ENCODE peak calls at places on chromosomes 4 and X, in ten cellular contexts. One of them, this sample, is unnamed.

GRCh38 chr4:149248191-149248590 is 567.5 kb downstream of the IQCM start:
- DNase-seq in mucosa of descending colon: no peak
- DNase-seq in GM20000: no peak
- DNase-seq in HepG2: no peak
- DNase-seq in pancreas: no peak
- DNase-seq in GM23338: no peak
- DNase-seq in foreskin fibroblast: no peak
- DNase-seq in kidney: no peak
- DNase-seq in MCF 10A: no peak
- DNase-seq in activated CD8-positive, alpha-beta T cell treated with anti-CD3 and anti-CD28 coated beads for 36 hours: no peak
- DNase-seq in this sample: no peak

GRCh38 chr4:4415107-4415805 is 28.4 kb downstream of the NSG1 start:
- DNase-seq in mucosa of descending colon: no peak
- DNase-seq in GM20000: no peak
- DNase-seq in HepG2: no peak
- DNase-seq in pancreas: no peak
- DNase-seq in GM23338: no peak
- DNase-seq in foreskin fibroblast: no peak
- DNase-seq in kidney: peak
- DNase-seq in MCF 10A: no peak
- DNase-seq in activated CD8-positive, alpha-beta T cell treated with anti-CD3 and anti-CD28 coated beads for 36 hours: no peak
- DNase-seq in this sample: no peak

GRCh38 chrX:17597836-17598434 is 139.4 kb upstream of the SCML1 start:
- DNase-seq in mucosa of descending colon: peak
- DNase-seq in GM20000: no peak
- DNase-seq in HepG2: no peak
- DNase-seq in pancreas: peak
- DNase-seq in GM23338: no peak
- DNase-seq in foreskin fibroblast: peak
- DNase-seq in kidney: peak
- DNase-seq in MCF 10A: peak
- DNase-seq in activated CD8-positive, alpha-beta T cell treated with anti-CD3 and anti-CD28 coated beads for 36 hours: no peak
- DNase-seq in this sample: no peak

GRCh38 chr4:119656986-119657635 is 28.5 kb upstream of the PDE5A start:
- DNase-seq in mucosa of descending colon: no peak
- DNase-seq in GM20000: no peak
- DNase-seq in HepG2: no peak
- DNase-seq in pancreas: no peak
- DNase-seq in GM23338: no peak
- DNase-seq in foreskin fibroblast: peak
- DNase-seq in kidney: no peak
- DNase-seq in MCF 10A: peak
- DNase-seq in activated CD8-positive, alpha-beta T cell treated with anti-CD3 and anti-CD28 coated beads for 36 hours: no peak
- DNase-seq in this sample: no peak

GRCh38 chrX:11137543-11138139 is 26.5 kb downstream of the HCCS start:
- DNase-seq in mucosa of descending colon: peak
- DNase-seq in GM20000: peak
- DNase-seq in HepG2: peak
- DNase-seq in pancreas: no peak
- DNase-seq in GM23338: peak
- DNase-seq in foreskin fibroblast: peak
- DNase-seq in kidney: no peak
- DNase-seq in MCF 10A: peak
- DNase-seq in activated CD8-positive, alpha-beta T cell treated with anti-CD3 and anti-CD28 coated beads for 36 hours: no peak
- DNase-seq in this sample: no peak

GRCh38 chr4:128191115-128191897 is 96.3 kb downstream of the PGRMC2 start:
- DNase-seq in mucosa of descending colon: peak
- DNase-seq in GM20000: peak
- DNase-seq in HepG2: peak
- DNase-seq in pancreas: peak
- DNase-seq in GM23338: peak
- DNase-seq in foreskin fibroblast: peak
- DNase-seq in kidney: no peak
- DNase-seq in MCF 10A: peak
- DNase-seq in activated CD8-positive, alpha-beta T cell treated with anti-CD3 and anti-CD28 coated beads for 36 hours: peak
- DNase-seq in this sample: peak

GRCh38 chr4:179110816-179111215 is 1668.6 kb upstream of the AGA start:
- DNase-seq in mucosa of descending colon: no peak
- DNase-seq in GM20000: no peak
- DNase-seq in HepG2: no peak
- DNase-seq in pancreas: no peak
- DNase-seq in GM23338: no peak
- DNase-seq in foreskin fibroblast: no peak
- DNase-seq in kidney: no peak
- DNase-seq in MCF 10A: no peak
- DNase-seq in activated CD8-positive, alpha-beta T cell treated with anti-CD3 and anti-CD28 coated beads for 36 hours: no peak
- DNase-seq in this sample: no peak

GRCh38 chrX:5876984-5877655 is 351.5 kb downstream of the NLGN4X start:
- DNase-seq in mucosa of descending colon: peak
- DNase-seq in GM20000: no peak
- DNase-seq in HepG2: peak
- DNase-seq in pancreas: peak
- DNase-seq in GM23338: peak
- DNase-seq in foreskin fibroblast: peak
- DNase-seq in kidney: no peak
- DNase-seq in MCF 10A: no peak
- DNase-seq in activated CD8-positive, alpha-beta T cell treated with anti-CD3 and anti-CD28 coated beads for 36 hours: no peak
- DNase-seq in this sample: no peak

GRCh38 chr4:139675651-139676050 is 10.0 kb downstream of the MGST2 start:
- DNase-seq in mucosa of descending colon: no peak
- DNase-seq in GM20000: no peak
- DNase-seq in HepG2: peak
- DNase-seq in pancreas: no peak
- DNase-seq in GM23338: no peak
- DNase-seq in foreskin fibroblast: peak
- DNase-seq in kidney: no peak
- DNase-seq in MCF 10A: peak
- DNase-seq in activated CD8-positive, alpha-beta T cell treated with anti-CD3 and anti-CD28 coated beads for 36 hours: no peak
- DNase-seq in this sample: no peak

GRCh38 chr4:164204434-164204833 is 549.5 kb upstream of the SMIM31 start:
- DNase-seq in mucosa of descending colon: no peak
- DNase-seq in GM20000: no peak
- DNase-seq in HepG2: peak
- DNase-seq in pancreas: no peak
- DNase-seq in GM23338: peak
- DNase-seq in foreskin fibroblast: no peak
- DNase-seq in kidney: no peak
- DNase-seq in MCF 10A: peak
- DNase-seq in activated CD8-positive, alpha-beta T cell treated with anti-CD3 and anti-CD28 coated beads for 36 hours: no peak
- DNase-seq in this sample: no peak

GRCh38 chr4:15875663-15876460 is 62.7 kb downstream of the FGFBP1 start:
- DNase-seq in mucosa of descending colon: no peak
- DNase-seq in GM20000: no peak
- DNase-seq in HepG2: no peak
- DNase-seq in pancreas: no peak
- DNase-seq in GM23338: no peak
- DNase-seq in foreskin fibroblast: no peak
- DNase-seq in kidney: no peak
- DNase-seq in MCF 10A: no peak
- DNase-seq in activated CD8-positive, alpha-beta T cell treated with anti-CD3 and anti-CD28 coated beads for 36 hours: no peak
- DNase-seq in this sample: no peak

GRCh38 chr4:153773236-153773690 is 13.4 kb upstream of the RNF175 start:
- DNase-seq in mucosa of descending colon: no peak
- DNase-seq in GM20000: no peak
- DNase-seq in HepG2: no peak
- DNase-seq in pancreas: no peak
- DNase-seq in GM23338: peak
- DNase-seq in foreskin fibroblast: peak
- DNase-seq in kidney: no peak
- DNase-seq in MCF 10A: peak
- DNase-seq in activated CD8-positive, alpha-beta T cell treated with anti-CD3 and anti-CD28 coated beads for 36 hours: no peak
- DNase-seq in this sample: no peak

GRCh38 chr4:107757860-107758476 is 37.9 kb upstream of the PAPSS1 start:
- DNase-seq in mucosa of descending colon: no peak
- DNase-seq in GM20000: peak
- DNase-seq in HepG2: peak
- DNase-seq in pancreas: no peak
- DNase-seq in GM23338: peak
- DNase-seq in foreskin fibroblast: peak
- DNase-seq in kidney: no peak
- DNase-seq in MCF 10A: peak
- DNase-seq in activated CD8-positive, alpha-beta T cell treated with anti-CD3 and anti-CD28 coated beads for 36 hours: no peak
- DNase-seq in this sample: no peak
- TF ChIP-seq CTCF in mucosa of descending colon: peak
- TF ChIP-seq CTCF in GM20000: no peak
- TF ChIP-seq CTCF in HepG2: no peak
- TF ChIP-seq CTCF in pancreas: peak
- TF ChIP-seq CTCF in GM23338: peak
- TF ChIP-seq CTCF in foreskin fibroblast: peak
- TF ChIP-seq CTCF in kidney: peak
- TF ChIP-seq CTCF in MCF 10A: peak
- TF ChIP-seq CTCF in activated CD8-positive, alpha-beta T cell treated with anti-CD3 and anti-CD28 coated beads for 36 hours: peak
- TF ChIP-seq CTCF in this sample: peak

DNA sequence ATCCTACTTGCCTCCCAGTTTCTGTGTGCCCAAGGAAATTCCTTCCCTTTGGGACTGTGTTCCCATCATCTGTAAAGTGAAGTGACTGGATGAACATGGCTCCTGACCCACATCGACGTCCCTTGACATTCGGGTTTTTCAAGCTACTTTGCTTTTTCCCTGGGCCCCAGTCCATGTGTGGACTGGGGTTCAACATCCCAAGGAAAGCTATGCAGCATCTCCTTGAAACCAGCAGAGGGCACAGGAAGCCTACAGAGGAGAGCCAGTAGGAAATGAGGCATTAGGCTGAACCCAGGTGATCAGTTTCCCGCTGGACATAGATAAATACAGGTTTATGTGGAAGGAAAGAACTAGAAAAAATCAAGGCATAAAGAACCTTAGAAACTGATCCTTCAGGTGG is 145.1 kb upstream of the ARHGEF9 start:
- DNase-seq in mucosa of descending colon: no peak
- DNase-seq in GM20000: no peak
- DNase-seq in HepG2: no peak
- DNase-seq in pancreas: peak
- DNase-seq in GM23338: peak
- DNase-seq in foreskin fibroblast: peak
- DNase-seq in kidney: no peak
- DNase-seq in MCF 10A: peak
- DNase-seq in activated CD8-positive, alpha-beta T cell treated with anti-CD3 and anti-CD28 coated beads for 36 hours: no peak
- DNase-seq in this sample: no peak
- TF ChIP-seq CTCF in mucosa of descending colon: no peak
- TF ChIP-seq CTCF in GM20000: no peak
- TF ChIP-seq CTCF in HepG2: no peak
- TF ChIP-seq CTCF in pancreas: peak
- TF ChIP-seq CTCF in GM23338: peak
- TF ChIP-seq CTCF in foreskin fibroblast: peak
- TF ChIP-seq CTCF in kidney: no peak
- TF ChIP-seq CTCF in MCF 10A: peak
- TF ChIP-seq CTCF in activated CD8-positive, alpha-beta T cell treated with anti-CD3 and anti-CD28 coated beads for 36 hours: no peak
- TF ChIP-seq CTCF in this sample: no peak

GRCh38 chr4:144574004-144574403 is 72.0 kb upstream of the HHIP start:
- DNase-seq in mucosa of descending colon: no peak
- DNase-seq in GM20000: no peak
- DNase-seq in HepG2: no peak
- DNase-seq in pancreas: no peak
- DNase-seq in GM23338: no peak
- DNase-seq in foreskin fibroblast: no peak
- DNase-seq in kidney: no peak
- DNase-seq in MCF 10A: no peak
- DNase-seq in activated CD8-positive, alpha-beta T cell treated with anti-CD3 and anti-CD28 coated beads for 36 hours: no peak
- DNase-seq in this sample: no peak

GRCh38 chr4:144574509-144574908 is 71.4 kb upstream of the HHIP start:
- DNase-seq in mucosa of descending colon: no peak
- DNase-seq in GM20000: no peak
- DNase-seq in HepG2: no peak
- DNase-seq in pancreas: no peak
- DNase-seq in GM23338: no peak
- DNase-seq in foreskin fibroblast: no peak
- DNase-seq in kidney: no peak
- DNase-seq in MCF 10A: no peak
- DNase-seq in activated CD8-positive, alpha-beta T cell treated with anti-CD3 and anti-CD28 coated beads for 36 hours: no peak
- DNase-seq in this sample: no peak

GRCh38 chr4:144578681-144579080 is 67.3 kb upstream of the HHIP start:
- DNase-seq in mucosa of descending colon: no peak
- DNase-seq in GM20000: no peak
- DNase-seq in HepG2: no peak
- DNase-seq in pancreas: no peak
- DNase-seq in GM23338: no peak
- DNase-seq in foreskin fibroblast: peak
- DNase-seq in kidney: no peak
- DNase-seq in MCF 10A: no peak
- DNase-seq in activated CD8-positive, alpha-beta T cell treated with anti-CD3 and anti-CD28 coated beads for 36 hours: no peak
- DNase-seq in this sample: no peak

GRCh38 chr4:144572660-144573059 is 73.3 kb upstream of the HHIP start:
- DNase-seq in mucosa of descending colon: no peak
- DNase-seq in GM20000: no peak
- DNase-seq in HepG2: peak
- DNase-seq in pancreas: no peak
- DNase-seq in GM23338: peak
- DNase-seq in foreskin fibroblast: no peak
- DNase-seq in kidney: no peak
- DNase-seq in MCF 10A: no peak
- DNase-seq in activated CD8-positive, alpha-beta T cell treated with anti-CD3 and anti-CD28 coated beads for 36 hours: no peak
- DNase-seq in this sample: no peak

DNA sequence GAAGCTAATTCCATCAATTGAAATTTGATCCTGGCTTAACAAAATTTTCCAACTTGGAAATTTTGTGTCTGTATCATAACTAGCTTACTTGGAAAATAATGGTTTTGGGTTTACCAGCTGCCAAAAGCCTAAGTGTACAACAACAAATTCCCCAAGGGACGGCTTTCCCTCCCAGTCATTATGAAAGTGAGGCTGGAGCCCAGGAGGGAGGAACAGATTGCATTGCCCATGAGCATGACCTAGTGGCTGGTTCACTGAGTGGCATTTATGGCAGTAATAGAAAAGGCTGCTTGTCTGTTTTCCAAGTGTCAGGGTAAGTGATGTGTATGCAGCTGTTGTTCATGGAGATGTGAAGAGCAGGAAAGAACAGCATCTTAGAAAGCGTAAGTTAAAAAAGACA is 70.8 kb upstream of the HHIP start:
- DNase-seq in mucosa of descending colon: no peak
- DNase-seq in GM20000: no peak
- DNase-seq in HepG2: no peak
- DNase-seq in pancreas: no peak
- DNase-seq in GM23338: peak
- DNase-seq in foreskin fibroblast: peak
- DNase-seq in kidney: no peak
- DNase-seq in MCF 10A: peak
- DNase-seq in activated CD8-positive, alpha-beta T cell treated with anti-CD3 and anti-CD28 coated beads for 36 hours: no peak
- DNase-seq in this sample: no peak
- TF ChIP-seq CTCF in mucosa of descending colon: no peak
- TF ChIP-seq CTCF in GM20000: no peak
- TF ChIP-seq CTCF in HepG2: no peak
- TF ChIP-seq CTCF in pancreas: no peak
- TF ChIP-seq CTCF in GM23338: peak
- TF ChIP-seq CTCF in foreskin fibroblast: no peak
- TF ChIP-seq CTCF in kidney: peak
- TF ChIP-seq CTCF in MCF 10A: no peak
- TF ChIP-seq CTCF in activated CD8-positive, alpha-beta T cell treated with anti-CD3 and anti-CD28 coated beads for 36 hours: no peak
- TF ChIP-seq CTCF in this sample: no peak

DNA sequence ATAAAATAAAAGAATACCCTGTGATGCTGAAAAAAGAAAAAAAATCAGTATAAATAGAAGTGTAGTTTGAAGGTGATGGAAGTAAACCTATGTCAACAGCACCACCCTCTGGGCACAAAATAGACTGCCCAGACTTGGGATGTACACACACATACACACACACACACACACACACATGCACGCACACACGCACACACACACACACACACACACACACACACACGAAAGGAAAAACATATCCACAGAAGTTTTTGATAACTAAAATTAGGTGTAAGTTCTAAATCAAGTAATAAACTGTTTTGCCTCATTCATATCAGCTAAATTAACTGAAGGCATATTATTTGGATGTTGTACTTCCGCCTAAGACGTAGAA is 40.5 kb downstream of the ANXA5 start:
- DNase-seq in mucosa of descending colon: peak
- DNase-seq in GM20000: peak
- DNase-seq in HepG2: peak
- DNase-seq in pancreas: peak
- DNase-seq in GM23338: peak
- DNase-seq in foreskin fibroblast: peak
- DNase-seq in kidney: no peak
- DNase-seq in MCF 10A: peak
- DNase-seq in activated CD8-positive, alpha-beta T cell treated with anti-CD3 and anti-CD28 coated beads for 36 hours: peak
- DNase-seq in this sample: no peak
- TF ChIP-seq CTCF in mucosa of descending colon: no peak
- TF ChIP-seq CTCF in GM20000: peak
- TF ChIP-seq CTCF in HepG2: peak
- TF ChIP-seq CTCF in pancreas: no peak
- TF ChIP-seq CTCF in GM23338: peak
- TF ChIP-seq CTCF in foreskin fibroblast: peak
- TF ChIP-seq CTCF in kidney: peak
- TF ChIP-seq CTCF in MCF 10A: peak
- TF ChIP-seq CTCF in activated CD8-positive, alpha-beta T cell treated with anti-CD3 and anti-CD28 coated beads for 36 hours: no peak
- TF ChIP-seq CTCF in this sample: no peak